ENCODE peak calls at places on chromosomes 5 and 9, in nine cellular contexts. R, M, W, U, Z, P, S, O and T are unnamed samples.

GRCh38 chr9:99489043-99489378 is 266.9 kb downstream of the SEC61B start:
- DNase-seq in P (peak), O (peak), S (no peak), Z (peak), U (no peak), M (no peak), R (no peak), W (no peak), T (no peak)

GRCh38 chr5:89346573-89346972 is 463.6 kb upstream of the MEF2C start:
- DNase-seq in M (no peak), O (no peak), P (no peak), U (no peak), S (no peak), Z (no peak), R (no peak), W (no peak), T (no peak)

GRCh38 chr9:131598121-131598520 is 52.8 kb downstream of the PRRT1B start:
- DNase-seq in S (peak), O (no peak), P (no peak), U (no peak), Z (peak), W (peak), R (peak), M (peak), T (no peak)

GRCh38 chr5:135993894-135994514 is 34.8 kb upstream of the TGFBI start:
- DNase-seq in O (no peak), W (no peak), P (peak), U (no peak), S (no peak), M (no peak), Z (peak), R (no peak), T (no peak)

GRCh38 chr9:4026925-4027324 is 272.9 kb downstream of the GLIS3 start:
- DNase-seq in O (no peak), S (no peak), U (no peak), M (no peak), W (no peak), Z (no peak), R (no peak), P (no peak), T (no peak)

GRCh38 chr5:39108987-39109386 is 34.8 kb upstream of the RICTOR start:
- DNase-seq in Z (no peak), S (no peak), R (no peak), U (no peak), O (no peak), W (no peak), P (no peak), M (no peak), T (no peak)

GRCh38 chr5:158050401-158050800 is 191.5 kb upstream of the CLINT1 start:
- DNase-seq in M (no peak), R (no peak), O (peak), W (no peak), S (no peak), Z (no peak), P (peak), U (no peak), T (no peak)

GRCh38 chr5:126419102-126419501 is 4.1 kb upstream of the GRAMD2B start:
- DNase-seq in P (no peak), W (no peak), S (no peak), R (no peak), M (no peak), Z (peak), O (no peak), U (no peak), T (no peak)

GRCh38 chr9:5890641-5891040 is at the start of gene MLANA:
- DNase-seq in R (no peak), M (no peak), W (no peak), S (no peak), U (no peak), P (no peak), O (no peak), Z (no peak), T (no peak)

GRCh38 chr5:88732181-88732633 is 150.8 kb downstream of the MEF2C start:
- DNase-seq in M (peak), U (no peak), P (peak), O (no peak), W (peak), S (no peak), Z (peak), R (no peak), T (no peak)

GRCh38 chr9:99312736-99313135 is 90.7 kb downstream of the SEC61B start:
- DNase-seq in O (no peak), Z (no peak), U (no peak), S (no peak), P (no peak), W (no peak), R (no peak), M (no peak), T (no peak)

GRCh38 chr9:21811914-21812313 is 9.5 kb downstream of the MTAP start:
- DNase-seq in U (no peak), S (no peak), M (no peak), R (no peak), O (no peak), P (no peak), W (no peak), Z (no peak), T (no peak)

GRCh38 chr5:143086851-143087637 is 316.4 kb downstream of the NR3C1 start:
- DNase-seq in Z (no peak), U (no peak), S (no peak), P (peak), O (no peak), M (no peak), R (no peak), W (no peak), T (no peak)

GRCh38 chr5:147216552-147217154 is 18.2 kb upstream of the STK32A start:
- DNase-seq in O (no peak), M (no peak), R (no peak), Z (no peak), W (no peak), P (peak), S (no peak), U (no peak), T (no peak)

GRCh38 chr5:10201223-10201868 is 48.3 kb downstream of the ATPSCKMT start:
- DNase-seq in S (no peak), R (no peak), Z (peak), U (no peak), W (no peak), O (no peak), M (no peak), P (peak), T (no peak)

GRCh38 chr5:154385236-154385512 is 60.6 kb upstream of the SAP30L start:
- DNase-seq in M (peak), R (no peak), O (no peak), P (no peak), U (no peak), Z (no peak), W (no peak), S (no peak), T (no peak)

GRCh38 chr9:33355933-33356332 is 46.4 kb downstream of the AQP7 start:
- DNase-seq in R (no peak), M (no peak), P (no peak), O (no peak), S (no peak), W (no peak), U (no peak), Z (no peak), T (no peak)

GRCh38 chr5:62256161-62257017 is 49.6 kb upstream of the KIF2A start:
- DNase-seq in S (no peak), M (no peak), W (no peak), O (no peak), Z (peak), R (peak), U (no peak), P (peak), T (no peak)

GRCh38 chr5:131384616-131385214 is 120.9 kb downstream of the CDC42SE2 start:
- DNase-seq in U (no peak), M (no peak), R (no peak), W (no peak), P (no peak), O (no peak), Z (no peak), S (no peak), T (no peak)